ENCODE peak calls at places on chromosomes 11 and 22, in ten cellular contexts. U, I, B, G, H, O, C, V, Z and K are unnamed samples.

GRCh38 chr11:104451193-104451592 is 287.2 kb upstream of the PDGFD start:
- DNase-seq in U (no peak), I (no peak), B (no peak), G (no peak), H (peak), O (no peak), C (no peak), V (no peak), Z (no peak), K (no peak)

GRCh38 chr22:40479126-40479800 is 108.9 kb downstream of the SGSM3 start:
- DNase-seq in U (peak), I (no peak), B (no peak), G (no peak), H (no peak), O (no peak), C (no peak), V (no peak), Z (no peak), K (no peak)

GRCh38 chr22:31680764-31681624 is 19.0 kb upstream of the PISD start:
- DNase-seq in U (no peak), I (no peak), B (no peak), G (no peak), H (no peak), O (no peak), C (no peak), V (peak), Z (no peak), K (no peak)

GRCh38 chr11:46658259-46658658 is 40.9 kb downstream of the ATG13 start:
- DNase-seq in U (no peak), I (no peak), B (no peak), G (no peak), H (peak), O (no peak), C (no peak), V (no peak), Z (no peak), K (no peak)

GRCh38 chr11:46348986-46349401 is 1.7 kb downstream of the DGKZ start:
- DNase-seq in U (no peak), I (no peak), B (peak), G (peak), H (no peak), O (no peak), C (no peak), V (no peak), Z (no peak), K (no peak)

GRCh38 chr11:85694385-85694980 is 8.5 kb upstream of the CCDC89 start:
- DNase-seq in U (no peak), I (no peak), B (no peak), G (no peak), H (no peak), O (no peak), C (no peak), V (peak), Z (peak), K (no peak)

GRCh38 chr11:18312663-18313420 is 9.1 kb downstream of the HPS5 start:
- DNase-seq in U (no peak), I (no peak), B (no peak), G (no peak), H (no peak), O (peak), C (no peak), V (no peak), Z (no peak), K (no peak)

GRCh38 chr22:47172771-47173534 is 410.5 kb downstream of the TBC1D22A start:
- DNase-seq in U (peak), I (peak), B (no peak), G (no peak), H (no peak), O (no peak), C (no peak), V (no peak), Z (no peak), K (no peak)

GRCh38 chr11:82864268-82864667 is 36.0 kb downstream of the PRCP start:
- DNase-seq in U (peak), I (peak), B (no peak), G (no peak), H (peak), O (no peak), C (peak), V (peak), Z (peak), K (peak)

GRCh38 chr22:31206896-31207687 is 5.0 kb upstream of the LIMK2 start:
- DNase-seq in U (no peak), I (peak), B (no peak), G (no peak), H (peak), O (no peak), C (no peak), V (peak), Z (no peak), K (no peak)

GRCh38 chr22:35582861-35583670 is 34.1 kb downstream of the MB start:
- DNase-seq in U (peak), I (no peak), B (peak), G (peak), H (peak), O (no peak), C (peak), V (peak), Z (peak), K (peak)

GRCh38 chr22:37749831-37750595 is 53.2 kb downstream of the TRIOBP start:
- DNase-seq in U (no peak), I (no peak), B (no peak), G (no peak), H (peak), O (no peak), C (no peak), V (no peak), Z (no peak), K (no peak)

GRCh38 chr11:17014321-17014773 is at the start of gene PLEKHA7:
- DNase-seq in U (peak), I (peak), B (no peak), G (no peak), H (peak), O (no peak), C (peak), V (peak), Z (peak), K (peak)

GRCh38 chr11:27716216-27716615 is 16.0 kb upstream of the BDNF start:
- DNase-seq in U (no peak), I (no peak), B (no peak), G (no peak), H (no peak), O (no peak), C (no peak), V (no peak), Z (no peak), K (no peak)

GRCh38 chr11:5575159-5575558 is 5.5 kb upstream of the OR52B6 start:
- DNase-seq in U (no peak), I (no peak), B (no peak), G (no peak), H (no peak), O (no peak), C (no peak), V (no peak), Z (no peak), K (no peak)

GRCh38 chr22:48188211-48188845 is 1425.9 kb downstream of the TBC1D22A start:
- DNase-seq in U (peak), I (no peak), B (no peak), G (no peak), H (no peak), O (no peak), C (no peak), V (peak), Z (no peak), K (no peak)

GRCh38 chr11:78564889-78565467 is 9.7 kb downstream of the NARS2 start:
- DNase-seq in U (no peak), I (no peak), B (no peak), G (no peak), H (no peak), O (no peak), C (no peak), V (peak), Z (no peak), K (no peak)

GRCh38 chr22:38923463-38924196 is 33.8 kb upstream of the APOBEC3A start:
- DNase-seq in U (peak), I (peak), B (no peak), G (no peak), H (peak), O (peak), C (no peak), V (peak), Z (no peak), K (no peak)

GRCh38 chr22:34812631-34813030 is 253.3 kb upstream of the ISX start:
- DNase-seq in U (no peak), I (no peak), B (no peak), G (no peak), H (no peak), O (no peak), C (no peak), V (no peak), Z (no peak), K (no peak)

GRCh38 chr11:67271548-67272284 is 5.4 kb downstream of the GRK2 start:
- DNase-seq in U (no peak), I (peak), B (no peak), G (no peak), H (no peak), O (no peak), C (no peak), V (no peak), Z (no peak), K (no peak)

GRCh38 chr22:47631571-47632102 is 869.2 kb downstream of the TBC1D22A start:
- DNase-seq in U (no peak), I (peak), B (no peak), G (no peak), H (no peak), O (no peak), C (no peak), V (peak), Z (no peak), K (no peak)

GRCh38 chr11:74072721-74073120 is 63.8 kb upstream of the UCP3 start:
- DNase-seq in U (no peak), I (no peak), B (no peak), G (no peak), H (no peak), O (no peak), C (no peak), V (no peak), Z (no peak), K (no peak)

GRCh38 chr11:128172046-128172878 is 415.1 kb downstream of the ETS1 start:
- DNase-seq in U (peak), I (peak), B (peak), G (peak), H (peak), O (peak), C (peak), V (peak), Z (peak), K (peak)

GRCh38 chr11:112659185-112659584 is 302.0 kb upstream of the NCAM1 start:
- DNase-seq in U (no peak), I (no peak), B (no peak), G (no peak), H (no peak), O (no peak), C (no peak), V (no peak), Z (no peak), K (no peak)

GRCh38 chr11:112656772-112657428 is 304.3 kb upstream of the NCAM1 start:
- DNase-seq in U (no peak), I (no peak), B (no peak), G (no peak), H (no peak), O (peak), C (no peak), V (peak), Z (no peak), K (no peak)

GRCh38 chr11:112652786-112653390 is 308.3 kb upstream of the NCAM1 start:
- DNase-seq in U (no peak), I (no peak), B (no peak), G (no peak), H (no peak), O (no peak), C (no peak), V (no peak), Z (no peak), K (no peak)

GRCh38 chr11:112658521-112658920 is 302.7 kb upstream of the NCAM1 start:
- DNase-seq in U (peak), I (no peak), B (no peak), G (no peak), H (no peak), O (no peak), C (no peak), V (no peak), Z (no peak), K (no peak)

DNA sequence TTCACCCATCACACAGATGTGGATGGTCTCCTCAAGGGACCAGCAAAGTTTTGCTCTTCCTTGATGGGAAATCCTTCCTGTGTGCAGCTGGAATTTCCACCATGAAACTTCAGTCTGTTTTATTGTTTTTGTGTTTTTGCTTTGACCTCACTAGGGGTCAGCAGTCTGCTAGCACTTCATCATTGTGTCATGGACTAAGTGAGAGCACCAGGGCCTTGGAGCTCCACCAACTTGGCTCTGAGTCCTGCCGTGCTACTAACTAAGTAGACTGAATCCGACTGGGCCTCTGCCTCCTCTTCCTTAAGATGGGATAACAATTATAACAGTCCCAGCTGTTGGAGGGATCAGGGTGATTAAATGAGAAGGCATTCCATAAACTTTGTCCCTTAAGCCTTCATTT is 305.8 kb upstream of the NCAM1 start:
- DNase-seq in U (no peak), I (no peak), B (no peak), G (no peak), H (peak), O (no peak), C (no peak), V (no peak), Z (no peak), K (no peak)
- TF ChIP-seq CTCF in U (peak), I (no peak), B (no peak), G (no peak), H (no peak), O (no peak), C (no peak), V (no peak), Z (no peak), K (no peak)

GRCh38 chr11:102306048-102306575 is 11.2 kb upstream of the BIRC3 start:
- DNase-seq in U (no peak), I (peak), B (no peak), G (no peak), H (peak), O (no peak), C (no peak), V (peak), Z (no peak), K (no peak)
- TF ChIP-seq CTCF in U (peak), I (peak), B (no peak), G (no peak), H (no peak), O (no peak), C (no peak), V (peak), Z (no peak), K (no peak)

GRCh38 chr11:115119136-115119535 is 385.1 kb downstream of the CADM1 start:
- DNase-seq in U (no peak), I (no peak), B (no peak), G (no peak), H (no peak), O (no peak), C (no peak), V (no peak), Z (no peak), K (no peak)

GRCh38 chr11:115117931-115118479 is 386.2 kb downstream of the CADM1 start:
- DNase-seq in U (no peak), I (no peak), B (no peak), G (no peak), H (no peak), O (no peak), C (no peak), V (no peak), Z (no peak), K (no peak)

GRCh38 chr11:115126515-115127208 is 377.6 kb downstream of the CADM1 start:
- DNase-seq in U (no peak), I (no peak), B (no peak), G (no peak), H (no peak), O (no peak), C (no peak), V (no peak), Z (peak), K (no peak)

GRCh38 chr11:115126092-115126491 is 378.1 kb downstream of the CADM1 start:
- DNase-seq in U (no peak), I (no peak), B (no peak), G (no peak), H (no peak), O (no peak), C (no peak), V (no peak), Z (no peak), K (no peak)

GRCh38 chr11:115122274-115122673 is 381.9 kb downstream of the CADM1 start:
- DNase-seq in U (no peak), I (no peak), B (no peak), G (no peak), H (no peak), O (no peak), C (no peak), V (no peak), Z (no peak), K (no peak)
- TF ChIP-seq CTCF in U (peak), I (no peak), B (no peak), G (no peak), H (no peak), O (no peak), C (no peak), V (no peak), Z (no peak), K (no peak)

DNA sequence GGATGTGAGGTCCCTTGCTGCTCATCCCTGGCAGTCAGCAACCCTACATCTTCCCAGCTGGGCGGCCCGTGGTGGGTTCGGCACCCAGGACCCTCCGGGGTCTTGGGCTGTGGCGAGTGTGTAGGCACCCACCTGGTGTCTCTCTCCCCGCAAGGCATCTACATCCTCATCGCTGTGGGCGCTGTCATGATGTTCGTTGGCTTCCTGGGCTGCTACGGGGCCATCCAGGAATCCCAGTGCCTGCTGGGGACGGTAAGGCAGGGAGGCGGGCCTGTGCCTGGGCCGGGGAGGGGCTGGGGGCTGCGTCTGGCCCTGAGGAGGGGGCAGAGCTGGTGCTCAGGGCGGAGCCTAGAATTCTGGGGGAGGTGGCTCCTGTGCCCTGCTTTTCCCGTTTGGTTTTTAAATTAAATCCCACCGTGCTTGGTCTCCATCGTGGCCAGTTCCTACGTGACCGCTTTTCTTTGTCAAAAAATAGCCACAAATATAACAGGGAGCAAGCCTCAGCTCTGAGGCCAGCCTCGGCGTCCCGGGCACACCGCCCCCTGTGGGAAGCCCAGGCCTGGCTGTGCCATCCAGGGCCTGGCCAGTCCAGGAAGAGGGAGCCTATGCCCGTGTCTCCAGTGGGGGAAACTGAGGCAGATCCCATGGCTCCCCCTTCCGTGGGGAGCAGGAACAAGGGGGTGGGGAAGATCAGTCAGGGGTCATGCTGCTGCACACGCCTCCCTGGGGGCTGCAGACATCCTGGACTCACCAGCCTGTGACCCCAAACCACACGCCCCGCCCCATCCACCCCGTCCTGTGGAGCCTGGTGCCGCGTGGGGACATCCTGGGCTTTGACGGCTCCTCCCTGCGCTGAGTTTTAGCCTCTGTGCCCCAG is 6.4 kb upstream of the TSSC4 start:
- DNase-seq in U (no peak), I (no peak), B (no peak), G (no peak), H (no peak), O (no peak), C (no peak), V (no peak), Z (no peak), K (no peak)
- TF ChIP-seq CTCF in U (peak), I (no peak), B (no peak), G (no peak), H (no peak), O (no peak), C (no peak), V (no peak), Z (no peak), K (no peak)

DNA sequence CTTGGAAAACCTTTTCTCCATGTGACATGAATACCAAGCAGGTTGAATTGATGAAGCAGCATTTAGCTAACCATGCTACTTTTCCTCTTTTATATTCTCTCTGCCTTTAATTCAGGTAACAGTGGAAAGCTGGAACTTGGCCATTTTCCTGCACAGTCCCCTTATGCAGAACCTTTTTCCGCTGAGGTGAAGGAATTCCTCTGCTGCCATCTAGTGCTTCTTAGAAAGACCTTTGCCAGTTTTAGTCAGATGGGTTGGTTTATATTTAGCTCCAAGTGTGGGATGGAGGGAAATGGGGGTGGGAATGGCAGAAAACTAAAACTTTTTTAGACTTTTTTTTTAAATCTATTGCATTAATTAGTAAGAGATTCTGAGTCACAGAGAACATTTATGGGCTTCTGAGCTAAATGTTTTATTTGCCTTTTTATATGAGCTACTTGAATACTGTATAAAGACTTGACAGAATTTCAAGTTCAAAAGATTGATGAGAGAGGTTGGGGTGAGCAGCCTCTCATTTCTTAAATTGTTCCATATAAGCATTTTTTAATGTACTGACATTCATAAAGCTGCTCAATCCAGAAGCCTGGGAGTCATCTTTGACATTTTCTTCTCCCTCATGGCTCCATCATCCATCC is 153.9 kb upstream of the ZC3H12C start:
- DNase-seq in U (peak), I (no peak), B (no peak), G (no peak), H (peak), O (peak), C (peak), V (peak), Z (no peak), K (peak)
- TF ChIP-seq CTCF in U (peak), I (peak), B (no peak), G (no peak), H (no peak), O (peak), C (peak), V (peak), Z (peak), K (peak)